ENCODE peak calls at places on chromosomes 6 and 20, in four cellular contexts. L is D341Med; I is activated T-cell treated with anti-CD3 and anti-CD28 coated beads, Interleukin-2, amount 50 U/mL, for 72 hours; X is pancreas. T is an unnamed sample.

GRCh38 chr20:45857836-45858250 is 429 bp downstream of the ZSWIM3 start:
- DNase-seq in I (peak), X (no peak), L (no peak), T (no peak)

GRCh38 chr6:72689107-72689954 is 67.5 kb downstream of the KCNQ5 start:
- DNase-seq in X (no peak), I (no peak), L (no peak), T (no peak)

GRCh38 chr6:105388392-105388791 is 14.5 kb downstream of the PREP start:
- DNase-seq in I (no peak), X (no peak), L (no peak), T (no peak)

GRCh38 chr20:24662756-24663399 is 193.4 kb downstream of the SYNDIG1 start:
- DNase-seq in X (no peak), L (no peak), I (no peak), T (no peak)

GRCh38 chr6:128516514-128516898 is 3.9 kb downstream of the PTPRK start:
- DNase-seq in I (no peak), L (no peak), X (no peak), T (no peak)

GRCh38 chr20:57315083-57315963 is 14.3 kb upstream of the SPO11 start:
- DNase-seq in X (no peak), L (no peak), I (no peak), T (no peak)

GRCh38 chr20:6707231-6707870 is 60.1 kb upstream of the BMP2 start:
- DNase-seq in X (no peak), L (no peak), I (no peak), T (no peak)

GRCh38 chr6:40722081-40722480 is 134.9 kb upstream of the LRFN2 start:
- DNase-seq in X (no peak), I (no peak), L (no peak), T (no peak)

GRCh38 chr20:43722153-43722505 is 4.7 kb downstream of the GTSF1L start:
- DNase-seq in L (no peak), I (peak), X (no peak), T (no peak)

GRCh38 chr6:113809818-113810217 is 47.3 kb upstream of the MARCKS start:
- DNase-seq in I (no peak), X (no peak), L (no peak), T (no peak)

GRCh38 chr20:44683263-44684046 is 31.7 kb upstream of the CCN5 start:
- DNase-seq in L (peak), X (peak), I (peak), T (no peak)

GRCh38 chr6:108446629-108447150 is 114.0 kb upstream of the FOXO3 start:
- DNase-seq in L (no peak), I (no peak), X (no peak), T (no peak)

GRCh38 chr6:1708141-1708540 is 98.4 kb downstream of the FOXC1 start:
- DNase-seq in X (no peak), L (no peak), I (no peak), T (no peak)

GRCh38 chr6:16783485-16783884 is 22.2 kb upstream of the ATXN1 start:
- DNase-seq in I (no peak), X (no peak), L (no peak), T (no peak)

GRCh38 chr6:12595161-12595792 is 121.3 kb upstream of the PHACTR1 start:
- DNase-seq in I (no peak), L (no peak), X (no peak), T (no peak)

GRCh38 chr20:21509597-21510331 is 4.1 kb downstream of the NKX2-2 start:
- DNase-seq in X (no peak), I (no peak), L (peak), T (no peak)

GRCh38 chr20:50572922-50573777 is 63.0 kb downstream of the PTPN1 start:
- DNase-seq in X (no peak), I (no peak), L (no peak), T (no peak)

GRCh38 chr6:111709615-111710398 is 104.1 kb upstream of the TRAF3IP2 start:
- DNase-seq in I (peak), X (peak), L (peak), T (no peak)

GRCh38 chr6:111620168-111620567 is 14.5 kb upstream of the TRAF3IP2 start:
- DNase-seq in I (no peak), L (no peak), X (no peak), T (no peak)

GRCh38 chr6:36327226-36328009 is 9.3 kb downstream of the BNIP5 start:
- DNase-seq in L (no peak), I (no peak), X (no peak), T (no peak)

GRCh38 chr6:117530467-117531242 is 48.2 kb downstream of the DCBLD1 start:
- DNase-seq in L (no peak), I (no peak), X (no peak), T (no peak)

GRCh38 chr6:44251576-44252524 is 4.9 kb downstream of the HSP90AB1 start:
- DNase-seq in I (no peak), L (no peak), X (no peak), T (no peak)

GRCh38 chr20:51958636-51959542 is 156.6 kb upstream of the SALL4 start:
- DNase-seq in L (no peak), I (no peak), X (no peak), T (no peak)

GRCh38 chr6:151160869-151161268 is 78.9 kb upstream of the AKAP12 start:
- DNase-seq in I (no peak), L (no peak), X (peak), T (peak)

GRCh38 chr20:63091901-63092659 is 85.3 kb upstream of the BHLHE23 start:
- DNase-seq in X (peak), I (no peak), L (peak), T (peak)

GRCh38 chr20:51650685-51651134 is 108.2 kb upstream of the NFATC2 start:
- DNase-seq in L (no peak), X (no peak), I (no peak), T (no peak)

GRCh38 chr20:6632187-6632586 is 135.3 kb upstream of the BMP2 start:
- DNase-seq in I (no peak), L (no peak), X (no peak), T (no peak)

GRCh38 chr20:36613974-36614373 is 8.4 kb downstream of the RAB5IF start:
- DNase-seq in I (no peak), X (peak), L (no peak), T (peak)

GRCh38 chr20:21523895-21524294 is 10.0 kb upstream of the NKX2-2 start:
- DNase-seq in L (no peak), X (no peak), I (no peak), T (no peak)

GRCh38 chr6:37663016-37663810 is 34.5 kb downstream of the MDGA1 start:
- DNase-seq in I (no peak), X (no peak), L (no peak), T (no peak)

GRCh38 chr6:56730663-56731529 is 88.2 kb upstream of the DST start:
- DNase-seq in I (no peak), X (no peak), L (no peak), T (no peak)

GRCh38 chr6:5205877-5206840 is 54.6 kb downstream of the LYRM4 start:
- DNase-seq in L (peak), X (peak), I (no peak), T (no peak)

T was measured in upper lobe of right lung.